ENCODE peak calls at places on chromosomes 16 and 17, in five cellular contexts. One of them, this sample, is unnamed.
A peak's percentile ranks its signal among the peaks of the same experiment; 100 is the strongest.

GRCh38 chr17:82101767-82102679 is 4.0 kb upstream of the FASN start:
- DNase-seq in neural progenitor cell: no peak
- DNase-seq in body of pancreas: peak; percentile 47
- DNase-seq in fibroblast of lung: no peak
- DNase-seq in ovary: peak; percentile 32
- DNase-seq in this sample: no peak

GRCh38 chr17:51427259-51428255 is 167.2 kb downstream of the UTP18 start:
- DNase-seq in neural progenitor cell: no peak
- DNase-seq in fibroblast of lung: no peak
- DNase-seq in body of pancreas: peak; percentile 17
- DNase-seq in ovary: no peak
- DNase-seq in this sample: peak; percentile 65

GRCh38 chr17:68161644-68162428 is 86.0 kb upstream of the AMZ2 start:
- DNase-seq in body of pancreas: no peak
- DNase-seq in neural progenitor cell: no peak
- DNase-seq in fibroblast of lung: no peak
- DNase-seq in ovary: no peak
- DNase-seq in this sample: no peak

GRCh38 chr16:78381060-78381459 is 281.6 kb downstream of the WWOX start:
- DNase-seq in body of pancreas: no peak
- DNase-seq in ovary: no peak
- DNase-seq in neural progenitor cell: no peak
- DNase-seq in fibroblast of lung: no peak
- DNase-seq in this sample: no peak

GRCh38 chr16:51061355-51061754 is 89.7 kb downstream of the SALL1 start:
- DNase-seq in neural progenitor cell: no peak
- DNase-seq in fibroblast of lung: no peak
- DNase-seq in body of pancreas: no peak
- DNase-seq in ovary: no peak
- DNase-seq in this sample: no peak

GRCh38 chr16:3993052-3993785 is 112.7 kb upstream of the CREBBP start:
- DNase-seq in ovary: no peak
- DNase-seq in body of pancreas: no peak
- DNase-seq in neural progenitor cell: no peak
- DNase-seq in fibroblast of lung: no peak
- DNase-seq in this sample: no peak

GRCh38 chr17:81418710-81419332 is 23.6 kb downstream of the BAHCC1 start:
- DNase-seq in neural progenitor cell: no peak
- DNase-seq in body of pancreas: no peak
- DNase-seq in fibroblast of lung: peak; percentile 51
- DNase-seq in ovary: peak; percentile 46
- DNase-seq in this sample: no peak

GRCh38 chr17:47690121-47690520 is 3.8 kb upstream of the TBKBP1 start:
- DNase-seq in ovary: no peak
- DNase-seq in body of pancreas: no peak
- DNase-seq in fibroblast of lung: no peak
- DNase-seq in neural progenitor cell: no peak
- DNase-seq in this sample: no peak

GRCh38 chr16:19108409-19109287 is 5.1 kb upstream of the ITPRIPL2 start:
- DNase-seq in ovary: no peak
- DNase-seq in body of pancreas: no peak
- DNase-seq in neural progenitor cell: no peak
- DNase-seq in fibroblast of lung: no peak
- DNase-seq in this sample: no peak

GRCh38 chr17:63780507-63780906 is 6.5 kb downstream of the DDX42 start:
- DNase-seq in ovary: no peak
- DNase-seq in neural progenitor cell: no peak
- DNase-seq in fibroblast of lung: peak; percentile 33
- DNase-seq in body of pancreas: peak; percentile 66
- DNase-seq in this sample: no peak

GRCh38 chr16:3677994-3678393 is 23.5 kb downstream of the DNASE1 start:
- DNase-seq in fibroblast of lung: no peak
- DNase-seq in neural progenitor cell: no peak
- DNase-seq in ovary: no peak
- DNase-seq in body of pancreas: no peak
- DNase-seq in this sample: no peak

GRCh38 chr17:31907342-31907975 is 6.0 kb upstream of the UTP6 start:
- DNase-seq in ovary: peak; percentile 64
- DNase-seq in body of pancreas: peak; percentile 69
- DNase-seq in fibroblast of lung: peak; percentile 77
- DNase-seq in neural progenitor cell: no peak
- DNase-seq in this sample: no peak

GRCh38 chr16:26642047-26642664 is 424.6 kb upstream of the C16orf82 start:
- DNase-seq in body of pancreas: no peak
- DNase-seq in neural progenitor cell: peak; percentile 54
- DNase-seq in ovary: no peak
- DNase-seq in fibroblast of lung: no peak
- DNase-seq in this sample: no peak

GRCh38 chr16:83887088-83887487 is 11.8 kb upstream of the MLYCD start:
- DNase-seq in neural progenitor cell: peak; percentile 27
- DNase-seq in body of pancreas: peak; percentile 61
- DNase-seq in ovary: no peak
- DNase-seq in fibroblast of lung: no peak
- DNase-seq in this sample: no peak

GRCh38 chr17:72219136-72219823 is 98.5 kb downstream of the SOX9 start:
- DNase-seq in neural progenitor cell: peak; percentile 91
- DNase-seq in fibroblast of lung: peak; percentile 11
- DNase-seq in body of pancreas: no peak
- DNase-seq in ovary: no peak
- DNase-seq in this sample: no peak

GRCh38 chr17:32103476-32104113 is 38.7 kb upstream of the RHOT1 start:
- DNase-seq in body of pancreas: peak; percentile 27
- DNase-seq in neural progenitor cell: peak; percentile 41
- DNase-seq in ovary: no peak
- DNase-seq in fibroblast of lung: peak; percentile 68
- DNase-seq in this sample: no peak

GRCh38 chr16:71426880-71427615 is 14.8 kb downstream of the TLE7 start:
- DNase-seq in fibroblast of lung: no peak
- DNase-seq in body of pancreas: no peak
- DNase-seq in ovary: no peak
- DNase-seq in neural progenitor cell: no peak
- DNase-seq in this sample: no peak

GRCh38 chr17:7266784-7267183 is 4.5 kb upstream of the CLDN7 start:
- DNase-seq in body of pancreas: no peak
- DNase-seq in ovary: no peak
- DNase-seq in fibroblast of lung: peak; percentile 11
- DNase-seq in neural progenitor cell: no peak
- DNase-seq in this sample: no peak

GRCh38 chr17:45246861-45247428 is 14.9 kb downstream of the SPATA32 start:
- DNase-seq in neural progenitor cell: peak; percentile 89
- DNase-seq in fibroblast of lung: peak; percentile 23
- DNase-seq in ovary: no peak
- DNase-seq in body of pancreas: peak; percentile 48
- DNase-seq in this sample: no peak

GRCh38 chr16:9793623-9794022 is 388.6 kb downstream of the GRIN2A start:
- DNase-seq in neural progenitor cell: no peak
- DNase-seq in body of pancreas: no peak
- DNase-seq in ovary: no peak
- DNase-seq in fibroblast of lung: no peak
- DNase-seq in this sample: no peak

GRCh38 chr16:56356276-56357241 is 68.8 kb downstream of the AMFR start:
- DNase-seq in neural progenitor cell: peak; percentile 93
- DNase-seq in fibroblast of lung: peak; percentile 84
- DNase-seq in body of pancreas: peak; percentile 87
- DNase-seq in ovary: peak; percentile 77
- DNase-seq in this sample: peak; percentile 53

GRCh38 chr17:78351449-78352006 is 8.3 kb downstream of the SOCS3 start:
- DNase-seq in neural progenitor cell: peak; percentile 84
- DNase-seq in ovary: peak; percentile 100
- DNase-seq in body of pancreas: peak; percentile 71
- DNase-seq in fibroblast of lung: peak; percentile 93
- DNase-seq in this sample: no peak

GRCh38 chr16:88337021-88337420 is 45.7 kb upstream of the ZNF469 start:
- DNase-seq in ovary: no peak
- DNase-seq in body of pancreas: no peak
- DNase-seq in neural progenitor cell: no peak
- DNase-seq in fibroblast of lung: peak; percentile 61
- DNase-seq in this sample: no peak

GRCh38 chr17:66345264-66345663 is 42.9 kb downstream of the PRKCA start:
- DNase-seq in ovary: no peak
- DNase-seq in fibroblast of lung: no peak
- DNase-seq in neural progenitor cell: no peak
- DNase-seq in body of pancreas: no peak
- DNase-seq in this sample: no peak

GRCh38 chr16:17241264-17241835 is 229.4 kb downstream of the XYLT1 start:
- DNase-seq in body of pancreas: no peak
- DNase-seq in ovary: no peak
- DNase-seq in fibroblast of lung: no peak
- DNase-seq in neural progenitor cell: no peak
- DNase-seq in this sample: no peak

GRCh38 chr17:19346351-19347255 is 15.9 kb downstream of the B9D1 start:
- DNase-seq in ovary: peak; percentile 78
- DNase-seq in neural progenitor cell: no peak
- DNase-seq in fibroblast of lung: peak; percentile 95
- DNase-seq in body of pancreas: no peak
- DNase-seq in this sample: no peak

GRCh38 chr17:28747046-28747691 is 3.4 kb downstream of the TRAF4 start:
- DNase-seq in body of pancreas: peak; percentile 90
- DNase-seq in fibroblast of lung: no peak
- DNase-seq in neural progenitor cell: no peak
- DNase-seq in ovary: peak; percentile 28
- DNase-seq in this sample: no peak

DNA sequence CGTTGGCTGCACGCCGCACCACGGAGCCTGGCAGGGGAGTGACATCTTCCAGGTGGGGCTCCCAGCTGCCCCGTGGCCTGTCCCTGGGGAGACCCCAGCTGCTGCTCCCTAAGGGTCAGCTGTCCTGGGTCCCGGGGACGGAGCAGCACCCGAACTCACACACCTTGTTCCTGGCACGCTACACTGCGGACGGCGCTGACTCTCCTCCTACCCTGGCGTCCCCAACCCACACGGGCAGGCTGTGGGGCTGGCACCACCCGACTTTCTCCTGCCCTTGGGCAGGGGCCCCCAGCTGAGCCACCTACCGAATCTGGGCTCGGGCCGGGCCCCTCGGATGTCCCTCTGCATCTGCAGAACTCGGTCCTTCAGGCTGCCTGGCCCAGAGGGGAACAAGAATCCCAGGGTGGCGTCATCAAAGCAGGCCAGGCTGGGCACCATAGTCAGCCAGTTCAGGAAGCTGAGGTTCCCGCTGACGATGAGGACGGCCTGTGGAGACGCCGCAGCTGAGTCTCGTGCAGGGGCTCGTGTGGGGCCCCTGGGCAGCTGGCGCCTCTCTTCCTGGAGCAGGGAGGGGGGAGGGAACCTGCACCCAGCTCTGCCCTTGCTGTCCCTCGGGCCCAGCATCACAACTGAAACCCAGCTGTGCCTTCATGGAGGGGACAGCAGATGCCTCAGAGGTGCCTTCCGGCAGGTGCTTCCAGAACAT is 70.5 kb upstream of the GNG13 start:
- DNase-seq in neural progenitor cell: no peak
- DNase-seq in body of pancreas: no peak
- DNase-seq in ovary: no peak
- DNase-seq in fibroblast of lung: no peak
- DNase-seq in this sample: no peak
- H3K9me3 ChIP-seq in neural progenitor cell: no peaks in the 10 kb centered on the region
- H3K9me3 ChIP-seq in body of pancreas: no peaks in the 10 kb centered on the region
- H3K9me3 ChIP-seq in ovary: no peaks in the 10 kb centered on the region
- H3K9me3 ChIP-seq in fibroblast of lung: no peaks in the 10 kb centered on the region
- H3K9me3 ChIP-seq in this sample: no peaks in the 10 kb centered on the region

GRCh38 chr17:27083408-27084185 is 210.3 kb upstream of the WSB1 start:
- DNase-seq in ovary: no peak
- DNase-seq in neural progenitor cell: no peak
- DNase-seq in fibroblast of lung: no peak
- DNase-seq in body of pancreas: no peak
- DNase-seq in this sample: no peak

GRCh38 chr17:27086526-27086925 is 207.4 kb upstream of the WSB1 start:
- DNase-seq in ovary: no peak
- DNase-seq in fibroblast of lung: no peak
- DNase-seq in neural progenitor cell: no peak
- DNase-seq in body of pancreas: no peak
- DNase-seq in this sample: no peak

GRCh38 chr17:27087935-27088766 is 205.8 kb upstream of the WSB1 start:
- DNase-seq in body of pancreas: no peak
- DNase-seq in fibroblast of lung: no peak
- DNase-seq in ovary: no peak
- DNase-seq in neural progenitor cell: no peak
- DNase-seq in this sample: no peak

GRCh38 chr17:27082775-27083154 is 211.1 kb upstream of the WSB1 start:
- DNase-seq in fibroblast of lung: no peak
- DNase-seq in ovary: no peak
- DNase-seq in neural progenitor cell: no peak
- DNase-seq in body of pancreas: no peak
- DNase-seq in this sample: no peak

DNA sequence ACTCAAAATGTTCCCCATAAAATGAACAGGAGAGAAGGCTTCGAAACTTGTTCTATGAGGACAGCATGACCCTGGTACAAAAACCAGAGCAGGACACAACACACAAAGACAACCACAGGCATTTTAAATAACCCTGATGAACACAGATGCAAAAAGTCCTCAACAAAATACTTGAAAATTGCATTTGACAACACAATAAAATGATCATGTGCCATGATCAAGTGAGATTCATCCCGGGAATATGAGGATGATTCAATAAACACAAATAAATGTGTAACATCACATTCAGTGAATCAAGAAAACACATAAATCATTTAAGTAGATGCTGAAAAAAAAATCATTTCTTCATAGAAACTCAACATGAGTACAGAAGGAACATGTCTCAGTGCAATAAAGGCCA is 208.4 kb upstream of the WSB1 start:
- DNase-seq in fibroblast of lung: no peak
- DNase-seq in body of pancreas: no peak
- DNase-seq in ovary: no peak
- DNase-seq in neural progenitor cell: no peak
- DNase-seq in this sample: no peak
- H3K9me3 ChIP-seq in fibroblast of lung: no peaks in the 10 kb centered on the region
- H3K9me3 ChIP-seq in body of pancreas: no peaks in the 10 kb centered on the region
- H3K9me3 ChIP-seq in ovary: no peaks in the 10 kb centered on the region
- H3K9me3 ChIP-seq in neural progenitor cell: peaks cover 11% of the 10 kb centered on the region
- H3K9me3 ChIP-seq in this sample: no peaks in the 10 kb centered on the region

GRCh38 chr17:69802045-69802740 is 272.8 kb upstream of the KCNJ16 start:
- DNase-seq in fibroblast of lung: no peak
- DNase-seq in neural progenitor cell: peak; percentile 15
- DNase-seq in body of pancreas: no peak
- DNase-seq in ovary: no peak
- DNase-seq in this sample: no peak
- H3K9me3 ChIP-seq in fibroblast of lung: no peaks in the 10 kb centered on the region
- H3K9me3 ChIP-seq in neural progenitor cell: no peaks in the 10 kb centered on the region
- H3K9me3 ChIP-seq in body of pancreas: no peaks in the 10 kb centered on the region
- H3K9me3 ChIP-seq in ovary: no peaks in the 10 kb centered on the region
- H3K9me3 ChIP-seq in this sample: no peaks in the 10 kb centered on the region

DNA sequence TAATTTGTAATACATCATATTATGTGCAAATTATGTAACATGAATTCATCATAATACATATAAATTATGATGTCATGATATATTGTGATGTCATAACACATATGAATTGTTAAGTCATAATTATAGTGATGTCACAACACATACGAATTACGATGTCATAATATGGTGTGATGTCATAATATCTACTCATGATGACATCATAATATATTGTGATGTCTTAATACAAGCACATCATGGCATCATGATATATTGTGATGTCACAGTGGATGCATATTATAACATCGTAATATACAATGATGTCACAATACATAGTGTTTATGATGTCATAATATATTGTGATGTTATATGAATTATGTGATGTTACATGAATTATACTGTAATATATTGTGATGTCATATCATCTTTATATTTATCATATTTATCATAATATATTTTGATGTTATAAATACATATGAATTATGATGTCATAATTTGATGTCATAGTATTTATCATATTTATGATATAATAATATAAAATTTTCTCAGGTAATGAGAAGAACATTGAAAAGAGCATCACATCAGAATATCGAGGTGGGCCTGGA is 1793.0 kb downstream of the TP53TG3F start:
- DNase-seq in neural progenitor cell: no peak
- DNase-seq in fibroblast of lung: peak; percentile 4
- DNase-seq in body of pancreas: no peak
- DNase-seq in ovary: no peak
- DNase-seq in this sample: no peak
- H3K9me3 ChIP-seq in neural progenitor cell: peaks cover 20% of the 10 kb centered on the region
- H3K9me3 ChIP-seq in fibroblast of lung: no peaks in the 10 kb centered on the region
- H3K9me3 ChIP-seq in body of pancreas: no peaks in the 10 kb centered on the region
- H3K9me3 ChIP-seq in ovary: no peaks in the 10 kb centered on the region
- H3K9me3 ChIP-seq in this sample: no peaks in the 10 kb centered on the region